ENCODE peak calls at places on chromosomes 4 and X, in seven cellular contexts. X is AG10803, T is astrocyte, U is lower leg skin, W is WTC11, D is lower lobe of right lung, Q is astrocyte of the spinal cord. N is an unnamed sample.

GRCh38 chr4:69881173-69881773 is 21.3 kb upstream of the SULT1E1 start:
- DNase-seq in D (no peak), T (peak), Q (peak), X (peak), U (peak), W (peak), N (peak)

GRCh38 chr4:124943938-124944337 is 231.4 kb upstream of the ANKRD50 start:
- DNase-seq in X (no peak), Q (no peak), U (no peak), T (no peak), W (no peak), D (no peak), N (no peak)

GRCh38 chr4:1413221-1413663 is 7.0 kb upstream of the NKX1-1 start:
- DNase-seq in T (no peak), Q (no peak), U (no peak), D (peak), W (no peak), X (no peak), N (no peak)

GRCh38 chrX:3448563-3448962 is 102.1 kb upstream of the MXRA5 start:
- DNase-seq in Q (no peak), W (no peak), T (no peak), D (no peak), U (no peak), X (no peak), N (no peak)

GRCh38 chr4:79445371-79445781 is 37.3 kb upstream of the GK2 start:
- DNase-seq in U (no peak), D (no peak), W (peak), Q (peak), T (no peak), X (no peak), N (no peak)

GRCh38 chr4:176788248-176788647 is 4.5 kb downstream of the VEGFC start:
- DNase-seq in D (no peak), X (no peak), Q (no peak), W (no peak), U (no peak), T (no peak), N (no peak)

GRCh38 chr4:28254003-28254402 is 1393.4 kb downstream of the STIM2 start:
- DNase-seq in D (no peak), Q (no peak), X (no peak), T (no peak), U (no peak), W (peak), N (no peak)

GRCh38 chr4:73573794-73574528 is 46.3 kb downstream of the RASSF6 start:
- DNase-seq in U (peak), X (peak), D (peak), Q (peak), T (peak), W (peak), N (peak)

GRCh38 chr4:104906274-104906673 is 240.4 kb upstream of the TET2 start:
- DNase-seq in D (no peak), T (no peak), X (no peak), U (no peak), W (no peak), Q (peak), N (no peak)

GRCh38 chr4:16125571-16126445 is 42.0 kb upstream of the PROM1 start:
- DNase-seq in T (no peak), W (no peak), X (peak), D (no peak), Q (no peak), U (no peak), N (no peak)

GRCh38 chr4:47913858-47914218 is 545 bp downstream of the NFXL1 start:
- DNase-seq in X (no peak), T (no peak), U (no peak), Q (peak), W (peak), D (peak), N (no peak)

GRCh38 chr4:69763233-69763632 is 2.8 kb upstream of the SULT1B1 start:
- DNase-seq in D (no peak), Q (no peak), U (no peak), W (no peak), X (no peak), T (no peak), N (no peak)

GRCh38 chrX:70360366-70360765 is 62.7 kb upstream of the GDPD2 start:
- DNase-seq in W (no peak), T (no peak), X (no peak), Q (no peak), D (no peak), U (no peak), N (no peak)

GRCh38 chrX:123846598-123847038 is 13.2 kb upstream of the XIAP start:
- DNase-seq in X (peak), T (peak), W (no peak), U (no peak), D (no peak), Q (peak), N (peak)

GRCh38 chr4:172654482-172654881 is 514.1 kb upstream of the GALNT7 start:
- DNase-seq in Q (no peak), X (no peak), W (no peak), D (no peak), U (no peak), T (no peak), N (no peak)

GRCh38 chr4:159227984-159228383 is 125.1 kb downstream of the RAPGEF2 start:
- DNase-seq in Q (peak), D (peak), U (peak), X (peak), W (peak), T (peak), N (peak)

GRCh38 chr4:96016615-96017299 is 176.9 kb downstream of the PDHA2 start:
- DNase-seq in D (no peak), U (no peak), T (peak), Q (peak), W (no peak), X (no peak), N (peak)

GRCh38 chrX:112527903-112528302 is 151.8 kb downstream of the LHFPL1 start:
- DNase-seq in W (no peak), Q (no peak), U (no peak), X (peak), T (no peak), D (no peak), N (no peak)

GRCh38 chr4:105022811-105023667 is 123.6 kb upstream of the TET2 start:
- DNase-seq in U (no peak), W (no peak), D (peak), Q (peak), X (no peak), T (peak), N (peak)

GRCh38 chrX:134803551-134804183 is 145.4 kb upstream of the PLAC1 start:
- DNase-seq in W (no peak), X (no peak), D (no peak), U (no peak), Q (no peak), T (peak), N (no peak)

GRCh38 chr4:161252520-161253141 is 911.2 kb downstream of the FSTL5 start:
- DNase-seq in T (no peak), D (no peak), W (no peak), X (peak), U (no peak), Q (peak), N (peak)

GRCh38 chrX:78476701-78477100 is 149.3 kb upstream of the CYSLTR1 start:
- DNase-seq in Q (no peak), T (no peak), W (no peak), D (no peak), U (no peak), X (no peak), N (no peak)

GRCh38 chrX:71542411-71542810 is 9.5 kb downstream of the OGT start:
- DNase-seq in U (no peak), D (no peak), X (peak), T (peak), W (no peak), Q (peak), N (peak)

GRCh38 chr4:182548156-182548555 is 305.0 kb downstream of the TENM3 start:
- DNase-seq in W (no peak), X (no peak), U (no peak), Q (no peak), T (no peak), D (no peak), N (no peak)

GRCh38 chr4:173490817-173491518 is 39.1 kb downstream of the HAND2 start:
- DNase-seq in D (no peak), X (peak), U (no peak), Q (peak), T (peak), W (no peak), N (peak)

GRCh38 chr4:1192493-1193205 is 20.3 kb upstream of the SPON2 start:
- DNase-seq in X (no peak), D (no peak), W (peak), Q (no peak), T (no peak), U (no peak), N (no peak)

GRCh38 chrX:68944211-68944610 is 115.4 kb downstream of the EFNB1 start:
- DNase-seq in T (no peak), U (no peak), W (no peak), X (no peak), D (no peak), Q (no peak), N (no peak)

GRCh38 chr4:55742655-55743191 is 76.9 kb upstream of the EXOC1L start:
- DNase-seq in X (peak), T (peak), U (no peak), D (no peak), Q (peak), W (no peak), N (peak)

GRCh38 chrX:119288890-119289393 is 52.9 kb downstream of the PGRMC1 start:
- DNase-seq in X (no peak), W (no peak), T (no peak), Q (no peak), D (no peak), U (no peak), N (no peak)

DNA sequence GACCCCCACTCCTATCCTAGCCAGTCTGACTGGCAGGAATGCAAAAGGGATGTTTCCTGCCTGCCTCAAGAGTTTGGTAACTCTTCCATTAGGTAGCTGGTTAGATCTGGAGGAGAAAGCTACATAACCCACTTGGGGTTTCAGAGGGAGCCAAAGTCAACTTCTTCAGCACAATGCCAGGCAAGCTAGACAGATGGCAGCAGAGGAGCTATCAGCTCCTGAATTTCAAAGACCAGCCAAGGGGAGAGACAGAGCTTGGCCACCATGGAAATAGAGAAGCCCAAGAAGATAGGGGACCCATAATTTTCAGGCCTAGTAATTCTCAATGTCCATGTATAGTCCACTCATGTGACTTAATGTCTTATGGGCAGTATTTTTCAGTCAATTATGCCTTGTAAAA is 56.4 kb downstream of the PGRMC1 start:
- DNase-seq in T (no peak), Q (no peak), W (no peak), X (no peak), U (no peak), D (no peak), N (peak)
- TF ChIP-seq CTCF in T (no peak), Q (no peak), W (no peak), X (peak), U (no peak), D (no peak), N (peak)

DNA sequence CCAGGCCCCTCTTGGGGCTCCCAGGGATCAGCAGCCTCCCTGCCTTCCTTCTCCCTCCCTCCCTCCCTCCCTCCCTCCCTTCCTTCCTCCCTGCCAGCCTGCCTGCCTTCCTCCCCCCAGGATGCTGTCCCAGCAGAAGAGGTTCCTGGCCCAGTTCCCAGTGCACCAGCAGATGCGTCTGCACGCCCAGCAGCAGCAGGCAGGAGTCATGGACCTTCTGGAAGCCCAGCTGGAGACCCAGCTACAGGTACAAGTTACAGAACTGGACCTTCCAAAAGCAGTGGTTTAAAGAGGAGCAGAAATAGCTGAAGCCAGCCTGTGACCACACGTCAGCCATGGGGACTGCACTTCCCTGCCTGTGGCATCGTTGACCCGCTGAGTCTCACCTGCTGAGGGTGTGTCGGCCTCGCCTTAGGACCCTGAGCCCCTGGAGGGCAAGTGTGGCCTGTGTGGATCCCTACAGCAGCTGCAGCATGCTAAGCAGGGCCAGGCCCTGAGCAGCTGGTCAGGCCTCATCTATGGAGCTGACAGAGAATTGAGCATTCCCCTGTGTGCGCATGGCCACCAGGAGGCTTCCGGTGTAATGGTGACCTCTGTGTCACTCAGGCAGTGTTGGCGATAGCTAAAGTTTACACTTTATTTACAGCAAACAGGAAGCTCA is 84.7 kb downstream of the CRMP1 start:
- DNase-seq in Q (peak), X (peak), T (no peak), D (no peak), W (no peak), U (no peak), N (peak)
- TF ChIP-seq CTCF in Q (no peak), X (no peak), T (no peak), D (no peak), W (no peak), U (no peak), N (no peak)

GRCh38 chrX:45745479-45745878 is 544.8 kb upstream of the DIPK2B start:
- DNase-seq in D (no peak), T (peak), W (no peak), U (no peak), X (peak), Q (peak), N (peak)

GRCh38 chrX:45747905-45748304 is 547.2 kb upstream of the DIPK2B start:
- DNase-seq in X (no peak), D (no peak), Q (peak), W (no peak), T (peak), U (no peak), N (peak)

GRCh38 chrX:45740291-45740690 is 539.6 kb upstream of the DIPK2B start:
- DNase-seq in U (no peak), T (no peak), Q (no peak), D (no peak), W (no peak), X (no peak), N (no peak)

GRCh38 chrX:45743906-45744625 is 543.4 kb upstream of the DIPK2B start:
- DNase-seq in U (no peak), W (no peak), D (no peak), Q (no peak), T (no peak), X (no peak), N (peak)

GRCh38 chrX:45743081-45743533 is 542.4 kb upstream of the DIPK2B start:
- DNase-seq in X (peak), W (peak), D (no peak), U (no peak), T (peak), Q (peak), N (peak)
- TF ChIP-seq CTCF in X (peak), W (no peak), D (no peak), U (no peak), T (peak), Q (peak), N (peak)

DNA sequence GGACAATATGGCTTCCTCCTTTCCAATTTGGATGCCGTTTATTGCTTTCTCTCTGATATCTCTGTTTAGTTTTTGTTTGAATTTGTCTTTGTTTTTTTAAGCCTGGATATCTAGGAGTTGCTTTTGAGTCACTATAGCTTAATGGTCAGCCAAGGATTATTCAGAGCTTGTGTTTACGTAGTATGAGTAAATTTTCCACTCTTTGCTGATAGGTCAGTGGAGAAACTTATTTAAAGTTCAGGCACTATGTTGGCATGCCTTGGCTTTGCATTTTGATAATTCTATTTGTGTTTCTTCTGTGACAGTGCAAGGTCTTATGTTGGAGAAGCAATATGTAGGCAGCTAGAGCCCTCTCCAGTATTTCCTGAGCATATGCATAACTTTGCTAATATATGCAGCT is 315.2 kb downstream of the GRID2 start:
- DNase-seq in D (no peak), U (no peak), X (no peak), T (peak), Q (peak), W (no peak), N (no peak)
- TF ChIP-seq CTCF in D (no peak), U (no peak), X (no peak), T (no peak), Q (no peak), W (no peak), N (no peak)

GRCh38 chrX:152817082-152817744 is 13.3 kb downstream of the CETN2 start:
- DNase-seq in Q (peak), X (peak), D (no peak), U (no peak), W (peak), T (peak), N (peak)
- TF ChIP-seq CTCF in Q (peak), X (peak), D (peak), U (no peak), W (no peak), T (peak), N (peak)

GRCh38 chr4:111045992-111046391 is 423.1 kb upstream of the PITX2 start:
- DNase-seq in U (no peak), W (no peak), D (no peak), Q (no peak), T (no peak), X (no peak), N (no peak)
- TF ChIP-seq CTCF in U (no peak), W (no peak), D (no peak), Q (peak), T (no peak), X (no peak), N (no peak)